ENCODE peak calls at places on chromosomes 1 and 21, in eight cellular contexts. S is HEK293T, X is GM13977, A is endothelial cell, T is erythroblast, Y is fibroblast of the aortic adventitia, H is Panc1, F is NCI-H345. D is an unnamed sample.

GRCh38 chr1:213273546-213273945 is 222.5 kb downstream of the RPS6KC1 start:
- DNase-seq in S (no peak), X (no peak), A (no peak), T (no peak), Y (peak; percentile 14), H (no peak), F (no peak), D (no peak)

GRCh38 chr1:145805057-145805456 is 18.8 kb downstream of the RNF115 start:
- DNase-seq in S (no peak), X (no peak), A (no peak), T (no peak), Y (no peak), H (no peak), F (no peak), D (no peak)

GRCh38 chr1:21869620-21870121 is 57.6 kb downstream of the LDLRAD2 start:
- DNase-seq in S (no peak), X (no peak), A (no peak), T (no peak), Y (peak; percentile 92), H (peak; percentile 30), F (peak; percentile 91), D (no peak)

GRCh38 chr21:41948404-41948895 is 5.4 kb downstream of the C2CD2 start:
- DNase-seq in S (no peak), X (no peak), A (no peak), T (no peak), Y (no peak), H (no peak), F (no peak), D (no peak)

GRCh38 chr1:42955311-42956063 is 3.2 kb downstream of the SLC2A1 start:
- DNase-seq in S (no peak), X (no peak), A (no peak), T (no peak), Y (no peak), H (no peak), F (no peak), D (no peak)

GRCh38 chr1:12539705-12540579 is 78.1 kb downstream of the DHRS3 start:
- DNase-seq in S (peak; percentile 72), X (no peak), A (no peak), T (no peak), Y (peak; percentile 98), H (no peak), F (no peak), D (no peak)

GRCh38 chr1:77476460-77476859 is 194.6 kb downstream of the AK5 start:
- DNase-seq in S (no peak), X (no peak), A (no peak), T (no peak), Y (no peak), H (no peak), F (no peak), D (no peak)

GRCh38 chr1:6347641-6348487 is 45.7 kb downstream of the ACOT7 start:
- DNase-seq in S (peak; percentile 69), X (peak; percentile 78), A (peak; percentile 64), T (peak; percentile 77), Y (peak; percentile 36), H (peak; percentile 22), F (no peak), D (no peak)

GRCh38 chr1:75171876-75172275 is 37.7 kb downstream of the LHX8 start:
- DNase-seq in S (no peak), X (no peak), A (no peak), T (no peak), Y (no peak), H (no peak), F (no peak), D (no peak)

GRCh38 chr1:211478376-211478775 is 13.6 kb downstream of the RD3 start:
- DNase-seq in S (no peak), X (no peak), A (no peak), T (no peak), Y (no peak), H (no peak), F (no peak), D (no peak)

GRCh38 chr1:125087247-125087646 is 3902.5 kb downstream of the SRGAP2C start:
- DNase-seq in S (no peak), X (no peak), A (no peak), T (no peak), Y (no peak), H (no peak), F (no peak), D (no peak)

GRCh38 chr1:92728687-92729086 is 56.2 kb downstream of the EVI5 start:
- DNase-seq in S (no peak), X (no peak), A (no peak), T (no peak), Y (peak; percentile 40), H (no peak), F (no peak), D (no peak)

GRCh38 chr1:82695443-82695842 is 894.7 kb downstream of the ADGRL2 start:
- DNase-seq in S (no peak), X (no peak), A (no peak), T (no peak), Y (peak; percentile 18), H (no peak), F (no peak), D (no peak)

GRCh38 chr1:197042676-197043341 is 24.3 kb downstream of the F13B start:
- DNase-seq in S (no peak), X (no peak), A (no peak), T (no peak), Y (no peak), H (no peak), F (peak; percentile 92), D (no peak)

GRCh38 chr1:73901656-73902276 is 296.2 kb downstream of the LRRIQ3 start:
- DNase-seq in S (no peak), X (no peak), A (no peak), T (no peak), Y (no peak), H (no peak), F (no peak), D (no peak)

GRCh38 chr1:110173466-110174117 is 23.3 kb downstream of the SLC6A17 start:
- DNase-seq in S (no peak), X (no peak), A (no peak), T (no peak), Y (no peak), H (no peak), F (no peak), D (no peak)

GRCh38 chr1:93839756-93840155 is 39.2 kb downstream of the DNTTIP2 start:
- DNase-seq in S (no peak), X (no peak), A (no peak), T (no peak), Y (no peak), H (no peak), F (no peak), D (no peak)

GRCh38 chr1:20472860-20473711 is 12.9 kb downstream of the CAMK2N1 start:
- DNase-seq in S (no peak), X (peak; percentile 75), A (peak; percentile 52), T (peak; percentile 51), Y (peak; percentile 60), H (no peak), F (no peak), D (peak; percentile 87)

GRCh38 chr21:31566061-31566460 is 93.4 kb upstream of the SOD1 start:
- DNase-seq in S (no peak), X (no peak), A (no peak), T (no peak), Y (no peak), H (no peak), F (no peak), D (no peak)

GRCh38 chr1:22794691-22795090 is 84.1 kb downstream of the EPHB2 start:
- DNase-seq in S (no peak), X (no peak), A (no peak), T (no peak), Y (peak; percentile 49), H (no peak), F (no peak), D (no peak)

GRCh38 chr1:47191940-47192457 is 2.2 kb upstream of the PDZK1IP1 start:
- DNase-seq in S (no peak), X (no peak), A (no peak), T (no peak), Y (no peak), H (no peak), F (no peak), D (no peak)

GRCh38 chr1:38958967-38959366 is 17.3 kb upstream of the RHBDL2 start:
- DNase-seq in S (no peak), X (no peak), A (no peak), T (peak; percentile 34), Y (peak; percentile 40), H (no peak), F (no peak), D (no peak)

GRCh38 chr1:190179817-190180216 is 297.8 kb downstream of the BRINP3 start:
- DNase-seq in S (no peak), X (no peak), A (no peak), T (no peak), Y (peak; percentile 61), H (peak; percentile 25), F (no peak), D (no peak)

GRCh38 chr1:230548357-230548756 is 93.9 kb upstream of the COG2 start:
- DNase-seq in S (no peak), X (no peak), A (no peak), T (no peak), Y (no peak), H (no peak), F (peak; percentile 73), D (no peak)

GRCh38 chr1:7902478-7903084 is 38.1 kb downstream of the TNFRSF9 start:
- DNase-seq in S (peak; percentile 83), X (peak; percentile 73), A (peak; percentile 73), T (peak; percentile 80), Y (peak; percentile 82), H (peak; percentile 66), F (peak; percentile 73), D (peak; percentile 70)

GRCh38 chr1:11673089-11673769 is 7.7 kb downstream of the MAD2L2 start:
- DNase-seq in S (no peak), X (no peak), A (no peak), T (no peak), Y (no peak), H (no peak), F (no peak), D (no peak)

GRCh38 chr1:85146972-85147359 is 53.9 kb downstream of the SYDE2 start:
- DNase-seq in S (no peak), X (no peak), A (no peak), T (no peak), Y (peak; percentile 42), H (no peak), F (no peak), D (no peak)